ENCODE peak calls at places on chromosome 12, in eight cellular contexts. R is right atrium auricular region; T is CD8-positive, alpha-beta T cell; L is Karpas-422; J is iPS DF 6.9; V is ovary; C is CD4-positive, CD25-positive, alpha-beta regulatory T cell; B is K562. P is an unnamed sample.

GRCh38 chr12:112837629-112838191 is 46.2 kb downstream of the RPH3A start:
- DNase-seq in B (no peak), R (no peak), C (no peak), L (no peak), J (no peak), T (no peak), V (no peak), P (no peak)

GRCh38 chr12:130959632-130960031 is 5.9 kb downstream of the ADGRD1 start:
- DNase-seq in V (no peak), C (no peak), R (no peak), L (no peak), J (no peak), T (no peak), B (no peak), P (no peak)

GRCh38 chr12:41212625-41213024 is 24.5 kb downstream of the PDZRN4 start:
- DNase-seq in V (no peak), R (no peak), L (no peak), B (no peak), J (no peak), T (no peak), C (no peak), P (no peak)

GRCh38 chr12:67695974-67696373 is 47.4 kb downstream of the DYRK2 start:
- DNase-seq in C (no peak), T (no peak), L (no peak), J (no peak), B (no peak), V (no peak), R (no peak), P (no peak)

GRCh38 chr12:69415471-69416275 is 54.5 kb upstream of the FRS2 start:
- DNase-seq in B (peak; percentile 28), R (peak; percentile 68), L (peak; percentile 77), C (no peak), V (peak; percentile 47), J (peak; percentile 64), T (no peak), P (no peak)

GRCh38 chr12:98701166-98701565 is 56.1 kb downstream of the APAF1 start:
- DNase-seq in T (no peak), L (no peak), C (no peak), V (no peak), B (no peak), J (no peak), R (no peak), P (no peak)

GRCh38 chr12:47799357-47799955 is 20.2 kb downstream of the HDAC7 start:
- DNase-seq in C (no peak), V (no peak), B (no peak), R (no peak), J (no peak), L (no peak), T (no peak), P (no peak)

GRCh38 chr12:85299058-85299457 is 19.0 kb downstream of the ALX1 start:
- DNase-seq in J (no peak), V (no peak), C (no peak), R (no peak), T (no peak), L (no peak), B (no peak), P (no peak)

GRCh38 chr12:22228022-22228875 is 106.3 kb downstream of the ST8SIA1 start:
- DNase-seq in B (no peak), T (no peak), C (no peak), J (no peak), L (no peak), R (no peak), V (no peak), P (no peak)

GRCh38 chr12:19397534-19397933 is 41.8 kb upstream of the AEBP2 start:
- DNase-seq in V (no peak), B (no peak), L (no peak), J (no peak), R (no peak), T (no peak), C (no peak), P (no peak)

GRCh38 chr12:68375701-68376469 is 43.7 kb upstream of the MDM1 start:
- DNase-seq in C (no peak), R (no peak), V (no peak), J (no peak), B (no peak), T (no peak), L (no peak), P (no peak)

GRCh38 chr12:52813885-52814709 is at the start of gene KRT4:
- DNase-seq in C (no peak), J (no peak), R (no peak), T (no peak), L (no peak), V (no peak), B (no peak), P (no peak)

GRCh38 chr12:89247541-89247942 is 104.8 kb downstream of the DUSP6 start:
- DNase-seq in J (peak; percentile 43), V (no peak), L (no peak), C (no peak), B (no peak), T (no peak), R (no peak), P (no peak)

GRCh38 chr12:68733661-68734071 is 12.3 kb upstream of the SLC35E3 start:
- DNase-seq in B (no peak), T (no peak), L (no peak), R (no peak), C (no peak), V (no peak), J (no peak), P (no peak)

GRCh38 chr12:54221402-54221984 is 32.7 kb upstream of the SMUG1 start:
- DNase-seq in J (no peak), T (no peak), B (no peak), C (no peak), V (no peak), L (no peak), R (no peak), P (no peak)

GRCh38 chr12:52379536-52379935 is 5.9 kb downstream of the KRT84 start:
- DNase-seq in V (no peak), R (no peak), T (no peak), C (no peak), B (no peak), J (no peak), L (no peak), P (no peak)

GRCh38 chr12:22029991-22030390 is 16.0 kb upstream of the CMAS start:
- DNase-seq in L (no peak), R (no peak), T (no peak), J (no peak), B (no peak), V (no peak), C (no peak), P (no peak)

GRCh38 chr12:2824541-2824940 is 10.3 kb downstream of the NRIP2 start:
- DNase-seq in J (no peak), C (no peak), B (no peak), T (no peak), R (no peak), V (no peak), L (no peak), P (no peak)

GRCh38 chr12:2826036-2826435 is 8.8 kb downstream of the NRIP2 start:
- DNase-seq in R (no peak), T (no peak), L (no peak), J (no peak), B (no peak), C (no peak), V (no peak), P (no peak)

GRCh38 chr12:2829275-2829674 is 5.6 kb downstream of the NRIP2 start:
- DNase-seq in C (no peak), T (no peak), L (no peak), R (no peak), J (no peak), B (no peak), V (no peak), P (no peak)

GRCh38 chr12:2825133-2825532 is 9.7 kb downstream of the NRIP2 start:
- DNase-seq in V (no peak), J (no peak), T (no peak), L (no peak), C (no peak), B (no peak), R (no peak), P (no peak)

GRCh38 chr12:2826721-2827515 is 7.9 kb downstream of the NRIP2 start:
- DNase-seq in B (no peak), L (no peak), V (no peak), R (no peak), J (no peak), C (no peak), T (no peak), P (no peak)
- H3K36me3 ChIP-seq in B (peaks cover 54% of the 10 kb centered on the region), L (peaks cover 33% of the 10 kb centered on the region), V (no peaks in the 10 kb centered on the region), R (peaks cover 75% of the 10 kb centered on the region), J (peaks cover 21% of the 10 kb centered on the region), C (peaks cover 68% of the 10 kb centered on the region), T (peaks cover 59% of the 10 kb centered on the region), P (peaks cover 43% of the 10 kb centered on the region)

DNA sequence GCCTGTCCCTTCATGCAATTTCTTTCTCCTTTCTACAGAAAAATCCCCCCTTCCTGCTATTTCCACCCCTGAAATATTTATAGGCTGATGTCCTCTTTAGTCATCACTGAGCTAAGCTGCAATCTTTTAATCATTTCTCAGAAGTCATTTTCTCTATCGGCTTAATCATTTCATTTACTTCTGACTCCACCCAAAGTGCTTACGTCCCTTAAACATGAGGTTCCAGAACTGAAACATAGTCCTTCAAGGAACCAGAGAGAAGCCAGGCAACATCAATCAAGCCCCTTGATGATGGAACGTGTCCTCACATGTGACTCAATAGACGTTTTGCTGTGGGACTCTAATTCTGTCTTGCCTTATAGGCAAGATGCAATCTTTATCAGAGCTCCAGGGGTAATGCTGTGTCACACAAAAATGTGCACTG is 148.7 kb upstream of the KRR1 start:
- DNase-seq in R (no peak), V (no peak), C (no peak), T (no peak), J (no peak), L (no peak), B (no peak), P (no peak)
- H3K27ac ChIP-seq in R (no peak overlapping the region), V (no peak overlapping the region), C (no peak overlapping the region), T (no peak overlapping the region), J (no peak overlapping the region), L (no peak overlapping the region), B (no peak overlapping the region), P (no peak overlapping the region)

DNA sequence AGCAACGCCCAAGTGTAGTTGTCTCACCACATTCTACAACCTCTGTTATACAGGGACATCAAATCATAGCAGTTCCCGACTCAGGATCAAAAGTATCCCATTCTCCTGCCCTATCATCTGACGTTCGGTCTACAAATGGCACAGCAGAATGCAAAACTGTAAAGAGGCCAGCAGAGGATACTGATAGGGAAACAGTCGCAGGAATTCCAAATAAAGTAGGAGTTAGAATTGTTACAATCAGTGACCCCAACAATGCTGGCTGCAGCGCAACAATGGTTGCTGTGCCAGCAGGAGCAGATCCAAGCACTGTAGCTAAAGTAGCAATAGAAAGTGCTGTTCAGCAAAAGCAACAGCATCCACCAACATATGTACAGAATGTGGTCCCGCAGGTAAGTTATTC is 123.0 kb downstream of the ARID2 start:
- DNase-seq in T (no peak), B (no peak), R (no peak), C (no peak), J (no peak), L (no peak), V (peak; percentile 68), P (no peak)
- H3K36me3 ChIP-seq in T (peaks cover 32% of the 10 kb centered on the region), B (peaks cover 53% of the 10 kb centered on the region), R (peaks cover 21% of the 10 kb centered on the region), C (peaks cover 58% of the 10 kb centered on the region), J (peaks cover 22% of the 10 kb centered on the region), L (peaks cover 32% of the 10 kb centered on the region), V (no peaks in the 10 kb centered on the region), P (peaks cover 36% of the 10 kb centered on the region)

DNA sequence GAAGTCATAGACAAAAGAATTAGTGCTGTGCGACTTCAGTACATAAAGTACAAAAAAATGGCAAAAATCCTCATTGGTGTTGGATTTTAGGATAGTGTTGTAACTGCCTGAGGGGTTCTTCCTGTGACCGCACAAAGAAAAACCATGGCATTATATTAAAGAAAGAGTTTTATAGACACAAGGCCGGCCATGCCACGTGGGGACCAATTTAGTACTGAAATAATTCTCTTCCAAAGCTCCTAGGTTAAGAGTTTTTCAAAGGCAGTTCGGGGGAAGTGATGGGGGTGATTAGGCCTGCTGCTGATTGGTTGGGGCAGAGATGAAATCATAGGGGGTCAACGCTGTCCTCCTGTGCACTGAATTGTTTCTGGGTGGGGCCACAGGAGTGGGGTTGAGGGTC is 150.9 kb upstream of the EEA1 start:
- DNase-seq in R (no peak), T (no peak), J (no peak), C (no peak), V (no peak), B (no peak), L (no peak), P (no peak)
- H3K27ac ChIP-seq in R (no peak overlapping the region), T (no peak overlapping the region), J (peak overlapping the region; percentile 74), C (no peak overlapping the region), V (no peak overlapping the region), B (no peak overlapping the region), L (no peak overlapping the region), P (no peak overlapping the region)

P was measured in naive thymus-derived CD4-positive, alpha-beta T cell.